ENCODE peak calls at places on chromosomes 1 and 21, in six cellular contexts. E is AG10803; N is HFF-Myc; Y is activated naive CD8-positive, alpha-beta T cell treated with anti-CD3 and anti-CD28 coated beads, Interleukin-2, amount 50 U/mL, for 24 hours; Z is activated CD4-positive, alpha-beta T cell treated with anti-CD3 and anti-CD28 coated beads for 4 hours; K is fibroblast of mammary gland. P is an unnamed sample.

GRCh38 chr1:13435456-13435855 is 25.2 kb downstream of the PRAMEF20 start:
- DNase-seq in K (no peak), E (no peak), N (no peak), Y (no peak), Z (no peak), P (no peak)

GRCh38 chr1:55213029-55213884 is 1.9 kb downstream of the USP24 start:
- DNase-seq in N (no peak), Z (no peak), Y (no peak), E (no peak), K (no peak), P (no peak)

GRCh38 chr1:55249646-55250398 is 34.7 kb upstream of the USP24 start:
- DNase-seq in Z (no peak), K (no peak), E (no peak), N (no peak), Y (no peak), P (no peak)

GRCh38 chr1:218363141-218363540 is 18.0 kb downstream of the TGFB2 start:
- DNase-seq in Z (no peak), Y (no peak), E (no peak), N (no peak), K (no peak), P (no peak)

GRCh38 chr21:17783816-17784598 is 35.1 kb downstream of the C21orf91 start:
- DNase-seq in E (no peak), K (no peak), N (no peak), Y (no peak), Z (peak), P (no peak)

GRCh38 chr1:40711465-40712404 is 20.2 kb downstream of the NFYC start:
- DNase-seq in E (peak), Y (no peak), N (no peak), Z (no peak), K (peak), P (peak)

GRCh38 chr1:186511761-186512637 is 51.1 kb upstream of the PDC start:
- DNase-seq in N (no peak), E (no peak), Y (no peak), K (no peak), Z (no peak), P (peak)

GRCh38 chr1:147700042-147700711 is 29.9 kb upstream of the ACP6 start:
- DNase-seq in K (peak), E (peak), Y (peak), N (peak), Z (peak), P (peak)

GRCh38 chr1:91591175-91591968 is 90.7 kb downstream of the CDC7 start:
- DNase-seq in N (no peak), Z (peak), K (no peak), E (no peak), Y (no peak), P (peak)

GRCh38 chr1:19723874-19724273 is 59.2 kb downstream of the HTR6 start:
- DNase-seq in Z (no peak), Y (no peak), E (no peak), N (no peak), K (no peak), P (no peak)

GRCh38 chr1:25832336-25833037 is 12.7 kb downstream of the MTFR1L start:
- DNase-seq in K (no peak), Z (no peak), E (no peak), Y (no peak), N (no peak), P (no peak)

GRCh38 chr1:61756773-61757172 is 14.5 kb downstream of the PATJ start:
- DNase-seq in Z (no peak), Y (no peak), N (no peak), E (no peak), K (no peak), P (no peak)

P was measured in choroid plexus epithelial cell.